ENCODE peak calls at places on chromosomes 5 and 9, in ten cellular contexts. U is SK-N-SH, N is adrenal gland, O is fibroblast of villous mesenchyme, I is colonic mucosa, S is A673, M is lower leg skin, R is IMR-90, Z is heart right ventricle, X is fibroblast of pulmonary artery. E is an unnamed sample.

GRCh38 chr9:101326501-101326900 is 58.3 kb downstream of the BAAT start:
- DNase-seq in U (no peak), N (no peak), O (no peak), I (no peak), S (no peak), M (no peak), R (no peak), Z (no peak), X (no peak), E (no peak)

GRCh38 chr9:19934301-19934868 is 145.5 kb upstream of the SLC24A2 start:
- DNase-seq in U (no peak), N (peak; percentile 31), O (peak; percentile 27), I (peak; percentile 34), S (no peak), M (no peak), R (peak; percentile 1), Z (peak; percentile 34), X (peak; percentile 42), E (peak; percentile 45)

GRCh38 chr9:101443358-101443757 is 7.8 kb upstream of the ALDOB start:
- DNase-seq in U (no peak), N (peak; percentile 25), O (no peak), I (no peak), S (no peak), M (no peak), R (no peak), Z (peak; percentile 81), X (no peak), E (no peak)

GRCh38 chr9:130352586-130353285 is 87.2 kb downstream of the HMCN2 start:
- DNase-seq in U (no peak), N (no peak), O (no peak), I (no peak), S (no peak), M (no peak), R (no peak), Z (no peak), X (no peak), E (no peak)

GRCh38 chr5:32605766-32606152 is 20.4 kb downstream of the SUB1 start:
- DNase-seq in U (no peak), N (no peak), O (no peak), I (no peak), S (no peak), M (no peak), R (no peak), Z (no peak), X (no peak), E (no peak)

GRCh38 chr5:95448836-95449235 is 57.7 kb downstream of the FAM81B start:
- DNase-seq in U (no peak), N (no peak), O (no peak), I (no peak), S (no peak), M (no peak), R (no peak), Z (no peak), X (no peak), E (no peak)

GRCh38 chr5:83375049-83375710 is 96.4 kb upstream of the VCAN start:
- DNase-seq in U (no peak), N (no peak), O (no peak), I (no peak), S (no peak), M (no peak), R (peak; percentile 10), Z (no peak), X (peak; percentile 69), E (peak; percentile 79)

GRCh38 chr9:109791003-109791677 is 11.1 kb downstream of the PALM2AKAP2 start:
- DNase-seq in U (no peak), N (no peak), O (no peak), I (no peak), S (no peak), M (no peak), R (no peak), Z (no peak), X (no peak), E (no peak)

GRCh38 chr9:79667716-79668458 is 96.1 kb downstream of the TLE4 start:
- DNase-seq in U (no peak), N (no peak), O (no peak), I (no peak), S (no peak), M (no peak), R (no peak), Z (no peak), X (no peak), E (no peak)

GRCh38 chr5:141510160-141510559 is 21.3 kb downstream of the PCDHGC5 start:
- DNase-seq in U (no peak), N (no peak), O (no peak), I (no peak), S (no peak), M (no peak), R (no peak), Z (no peak), X (no peak), E (no peak)

GRCh38 chr5:142059304-142059940 is 46.6 kb upstream of the GNPDA1 start:
- DNase-seq in U (no peak), N (peak; percentile 74), O (no peak), I (no peak), S (peak; percentile 53), M (peak; percentile 75), R (no peak), Z (peak; percentile 46), X (peak; percentile 54), E (peak; percentile 54)

GRCh38 chr5:173864126-173865075 is 23.7 kb upstream of the CPEB4 start:
- DNase-seq in U (no peak), N (no peak), O (no peak), I (peak; percentile 69), S (no peak), M (peak; percentile 89), R (no peak), Z (peak; percentile 18), X (no peak), E (no peak)

GRCh38 chr9:93686880-93687236 is 110.5 kb downstream of the PHF2 start:
- DNase-seq in U (no peak), N (no peak), O (no peak), I (no peak), S (no peak), M (no peak), R (no peak), Z (no peak), X (no peak), E (no peak)

GRCh38 chr9:93683331-93684134 is 107.1 kb downstream of the PHF2 start:
- DNase-seq in U (peak; percentile 11), N (no peak), O (no peak), I (peak; percentile 13), S (no peak), M (peak; percentile 72), R (no peak), Z (no peak), X (no peak), E (no peak)

GRCh38 chr9:93686127-93686879 is 109.9 kb downstream of the PHF2 start:
- DNase-seq in U (no peak), N (no peak), O (no peak), I (no peak), S (no peak), M (peak; percentile 61), R (no peak), Z (no peak), X (no peak), E (no peak)

GRCh38 chr9:93684161-93684765 is 107.9 kb downstream of the PHF2 start:
- DNase-seq in U (no peak), N (no peak), O (no peak), I (peak; percentile 15), S (no peak), M (peak; percentile 83), R (no peak), Z (no peak), X (no peak), E (no peak)

DNA sequence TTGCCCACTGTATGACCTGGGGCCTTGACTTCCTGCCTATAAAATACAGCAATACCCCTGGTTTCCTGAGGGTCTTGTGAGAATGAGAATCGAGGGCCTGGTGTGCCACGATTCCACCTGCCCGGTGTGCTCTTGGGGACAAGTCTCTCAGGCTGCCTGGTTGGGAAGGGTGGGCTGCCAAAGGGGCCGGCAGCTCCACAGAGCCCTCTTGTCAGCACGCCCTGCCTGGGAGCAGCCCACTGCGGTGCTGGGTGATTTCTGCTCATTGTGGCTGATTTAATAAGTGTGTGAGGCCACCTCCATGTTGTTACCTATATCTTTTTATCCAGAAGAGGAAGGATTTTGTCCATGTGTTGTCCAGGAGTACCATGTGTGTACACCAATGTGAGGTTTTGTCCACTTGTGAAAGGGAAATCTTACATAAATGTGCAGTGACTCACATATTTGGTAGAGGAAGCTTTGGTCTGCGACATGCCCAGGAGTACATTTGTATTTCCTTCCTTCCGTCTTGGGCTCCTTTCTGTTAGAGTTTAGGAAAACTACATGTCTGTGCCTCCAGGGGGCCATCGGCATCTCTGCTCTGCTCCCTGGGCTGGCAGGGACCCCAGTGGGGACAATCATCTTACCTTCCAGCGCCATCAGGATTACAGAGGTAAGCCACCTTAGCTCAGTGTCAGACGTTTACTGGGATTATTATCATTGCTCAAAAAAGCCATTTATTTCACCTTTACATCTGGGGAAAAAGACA is 108.6 kb downstream of the PHF2 start:
- DNase-seq in U (no peak), N (no peak), O (no peak), I (no peak), S (peak; percentile 29), M (peak; percentile 65), R (peak; percentile 24), Z (no peak), X (peak; percentile 27), E (peak; percentile 37)
- TF ChIP-seq CTCF in U (peak; percentile 19), N (no peak), O (peak; percentile 28), I (no peak), S (peak; percentile 48), M (no peak), R (peak; percentile 19), Z (no peak), X (peak; percentile 31), E (peak; percentile 41)

GRCh38 chr9:117704024-117704575 is at the start of gene TLR4:
- DNase-seq in U (no peak), N (peak; percentile 82), O (peak; percentile 79), I (peak; percentile 60), S (no peak), M (peak; percentile 93), R (no peak), Z (peak; percentile 78), X (peak; percentile 88), E (peak; percentile 95)
- H3K4me3 ChIP-seq in U (peak within 1 kb of the TSS; percentile 31), N (peak within 1 kb of the TSS; percentile 52), O (peak within 1 kb of the TSS; percentile 57), I (peak within 1 kb of the TSS; percentile 12), S (no peak within 1 kb of the TSS), M (peak within 1 kb of the TSS; percentile 41), R (no peak within 1 kb of the TSS), Z (peak within 1 kb of the TSS; percentile 33), X (peak within 1 kb of the TSS; percentile 63), E (peak within 1 kb of the TSS; percentile 61)

GRCh38 chr5:122436615-122437014 is 124.6 kb downstream of the SNCAIP start:
- DNase-seq in U (no peak), N (no peak), O (no peak), I (no peak), S (no peak), M (no peak), R (no peak), Z (no peak), X (no peak), E (no peak)
- TF ChIP-seq CTCF in U (no peak), N (no peak), O (no peak), I (no peak), S (no peak), M (no peak), R (no peak), Z (no peak), X (no peak), E (no peak)

GRCh38 chr5:12952409-12952808 is 992.1 kb downstream of the DNAH5 start:
- DNase-seq in U (no peak), N (no peak), O (no peak), I (no peak), S (no peak), M (no peak), R (no peak), Z (no peak), X (no peak), E (no peak)

GRCh38 chr5:12951846-12952245 is 992.6 kb downstream of the DNAH5 start:
- DNase-seq in U (no peak), N (no peak), O (no peak), I (no peak), S (no peak), M (no peak), R (no peak), Z (no peak), X (no peak), E (no peak)

GRCh38 chr5:12947379-12947778 is 997.1 kb downstream of the DNAH5 start:
- DNase-seq in U (no peak), N (no peak), O (no peak), I (no peak), S (no peak), M (no peak), R (no peak), Z (no peak), X (no peak), E (no peak)
- H3K4me3 ChIP-seq in U (no peak overlapping the region), N (no peak overlapping the region), O (no peak overlapping the region), I (no peak overlapping the region), S (no peak overlapping the region), M (no peak overlapping the region), R (no peak overlapping the region), Z (no peak overlapping the region), X (no peak overlapping the region), E (no peak overlapping the region)